ENCODE peak calls at places on chromosome 12, in six cellular contexts. Q is breast epithelium; Z is dorsolateral prefrontal cortex; R is neural progenitor cell; O is effector memory CD4-positive, alpha-beta T cell; A is AG04450. Y is an unnamed sample.

GRCh38 chr12:6154730-6155459 is 30.4 kb upstream of the VWF start:
- DNase-seq in O (no peak), A (no peak), Q (no peak), R (no peak), Z (no peak), Y (no peak)

GRCh38 chr12:91333966-91334365 is 151.3 kb upstream of the DCN start:
- DNase-seq in R (no peak), O (no peak), A (no peak), Z (no peak), Q (no peak), Y (no peak)

GRCh38 chr12:126998747-126999285 is 1268.2 kb upstream of the TMEM132C start:
- DNase-seq in Q (no peak), R (peak; percentile 87), O (no peak), A (no peak), Z (no peak), Y (no peak)

GRCh38 chr12:119589087-119589486 is 4.5 kb upstream of the TMEM233 start:
- DNase-seq in A (no peak), Z (no peak), R (no peak), O (no peak), Q (no peak), Y (no peak)

GRCh38 chr12:93766802-93767523 is 89.8 kb downstream of the CRADD start:
- DNase-seq in Z (no peak), A (no peak), Q (no peak), O (no peak), R (peak; percentile 20), Y (no peak)

GRCh38 chr12:32437095-32437515 is 37.7 kb downstream of the FGD4 start:
- DNase-seq in Q (no peak), O (no peak), R (no peak), A (peak; percentile 81), Z (no peak), Y (no peak)

GRCh38 chr12:124213606-124214347 is 81.1 kb upstream of the RFLNA start:
- DNase-seq in O (no peak), Q (no peak), R (peak; percentile 28), Z (no peak), A (no peak), Y (no peak)

GRCh38 chr12:89542912-89543592 is 17.2 kb upstream of the POC1B start:
- DNase-seq in Q (peak; percentile 59), R (peak; percentile 94), O (peak; percentile 21), Z (no peak), A (peak; percentile 52), Y (peak; percentile 78)

GRCh38 chr12:85823436-85824179 is 12.6 kb downstream of the RASSF9 start:
- DNase-seq in Q (no peak), Z (no peak), A (no peak), R (no peak), O (no peak), Y (no peak)

GRCh38 chr12:116141110-116141832 is 136.2 kb downstream of the MED13L start:
- DNase-seq in A (no peak), O (no peak), Z (no peak), R (no peak), Q (no peak), Y (no peak)

GRCh38 chr12:109016016-109016415 is 4.9 kb downstream of the SVOP start:
- DNase-seq in Z (no peak), Q (no peak), A (no peak), R (no peak), O (no peak), Y (no peak)

DNA sequence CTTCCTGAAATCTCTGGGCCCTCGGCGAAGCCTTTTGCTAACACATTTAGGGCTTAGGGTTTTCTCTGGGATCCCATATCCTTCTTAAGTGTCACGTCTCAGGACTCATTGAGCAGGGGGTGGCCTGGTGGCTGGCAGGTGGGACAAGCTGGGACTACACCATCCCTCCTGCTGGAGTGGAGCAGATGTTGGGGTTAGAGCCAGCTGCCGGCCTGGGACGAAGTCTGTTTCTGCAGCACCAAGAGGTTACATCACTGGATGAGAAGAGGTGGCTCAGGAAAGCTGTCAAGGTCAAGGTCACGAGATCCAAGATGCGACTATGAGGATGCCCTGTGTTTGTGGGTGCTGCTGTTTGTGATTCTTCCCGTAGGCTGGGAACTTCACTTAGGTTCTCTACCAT is 16.3 kb downstream of the SMCO2 start:
- DNase-seq in R (no peak), A (no peak), Q (no peak), Z (no peak), O (no peak), Y (no peak)
- H3K27me3 ChIP-seq in R (no peaks in the 10 kb centered on the region), A (no peaks in the 10 kb centered on the region), Q (no peaks in the 10 kb centered on the region), Z (no peaks in the 10 kb centered on the region), O (no peaks in the 10 kb centered on the region), Y (no peaks in the 10 kb centered on the region)

DNA sequence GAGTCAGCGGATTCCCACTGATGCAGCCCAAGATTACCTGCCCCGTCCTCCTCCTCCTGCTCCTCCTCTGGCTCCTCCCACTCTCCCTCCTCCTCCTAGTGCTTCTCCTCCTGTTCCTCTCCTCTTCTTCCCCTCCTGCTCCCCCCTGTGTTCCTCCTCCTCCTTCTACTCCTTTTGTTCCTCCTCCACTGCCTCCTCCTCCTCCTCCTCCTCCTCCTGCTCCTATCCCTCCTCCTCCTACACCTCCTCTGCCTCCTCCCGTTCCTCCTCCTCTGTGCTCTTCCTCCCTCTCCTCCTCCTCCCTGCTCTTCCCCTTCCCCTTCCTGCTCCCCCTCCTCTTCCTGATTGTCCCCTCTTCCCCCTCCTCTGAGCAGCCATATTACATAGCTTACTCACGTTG is 141.3 kb downstream of the CACNA1C start:
- DNase-seq in O (no peak), Z (no peak), A (no peak), R (no peak), Q (no peak), Y (no peak)
- H3K27ac ChIP-seq in O (no peak overlapping the region), Z (no peak overlapping the region), A (no peak overlapping the region), R (no peak overlapping the region), Q (no peak overlapping the region), Y (no peak overlapping the region)

GRCh38 chr12:47026291-47026690 is 53.1 kb upstream of the PCED1B start:
- DNase-seq in A (no peak), Z (no peak), O (no peak), R (no peak), Q (no peak), Y (no peak)

GRCh38 chr12:47029903-47030302 is 49.5 kb upstream of the PCED1B start:
- DNase-seq in A (no peak), Z (no peak), Q (no peak), O (no peak), R (no peak), Y (no peak)

GRCh38 chr12:47025798-47026197 is 53.6 kb upstream of the PCED1B start:
- DNase-seq in O (no peak), Q (no peak), A (no peak), R (no peak), Z (no peak), Y (no peak)

GRCh38 chr12:47028186-47028585 is 51.2 kb upstream of the PCED1B start:
- DNase-seq in O (no peak), Z (no peak), Q (no peak), R (no peak), A (no peak), Y (no peak)

DNA sequence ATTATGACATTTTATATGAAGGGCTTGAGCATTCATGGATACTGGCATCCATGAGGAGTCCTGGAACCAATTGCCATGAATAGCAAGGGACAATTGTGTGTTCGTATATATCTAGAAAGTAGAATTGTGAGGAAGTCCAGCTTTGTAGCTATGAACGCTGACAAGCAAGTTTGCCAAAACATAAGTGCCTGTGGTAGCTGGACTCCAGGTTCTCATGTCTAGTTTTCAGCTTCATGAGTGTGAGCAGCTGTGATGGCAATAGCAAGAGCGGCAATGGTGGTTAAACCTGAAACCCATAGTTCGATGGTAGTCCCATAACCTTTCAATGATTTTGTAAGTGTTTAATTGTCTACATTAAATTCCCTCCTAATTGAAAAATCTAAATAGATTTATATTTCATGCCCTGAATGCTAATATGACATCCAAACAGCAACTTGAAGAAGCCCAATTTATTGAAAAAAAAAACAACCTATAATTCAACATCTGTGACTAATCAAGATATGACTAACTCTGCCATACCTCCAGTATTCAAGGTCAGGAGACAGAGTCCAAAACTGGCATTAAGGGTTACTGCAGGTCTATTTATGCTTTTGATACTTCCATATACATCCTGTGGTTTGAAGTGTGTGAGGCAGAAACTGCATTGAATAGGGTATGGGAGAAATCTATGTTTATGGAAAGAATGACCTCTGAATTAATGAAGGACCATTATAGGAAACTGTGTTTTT is 50.3 kb upstream of the PCED1B start:
- DNase-seq in R (no peak), Q (no peak), O (no peak), Z (no peak), A (no peak), Y (no peak)
- H3K27me3 ChIP-seq in R (no peaks in the 10 kb centered on the region), Q (no peaks in the 10 kb centered on the region), O (no peaks in the 10 kb centered on the region), Z (no peaks in the 10 kb centered on the region), A (no peaks in the 10 kb centered on the region), Y (no peaks in the 10 kb centered on the region)

GRCh38 chr12:111068281-111068680 is 147.9 kb upstream of the MYL2 start:
- DNase-seq in Q (no peak), Z (no peak), O (peak; percentile 8), R (peak; percentile 41), A (no peak), Y (no peak)
- H3K27ac ChIP-seq in Q (no peak overlapping the region), Z (no peak overlapping the region), O (no peak overlapping the region), R (no peak overlapping the region), A (no peak overlapping the region), Y (no peak overlapping the region)

GRCh38 chr12:114397978-114398881 is 7.7 kb downstream of the TBX5 start:
- DNase-seq in Q (no peak), Z (no peak), O (no peak), A (no peak), R (peak; percentile 40), Y (no peak)
- H3K27me3 ChIP-seq in Q (peaks cover 93% of the 10 kb centered on the region), Z (peaks cover 100% of the 10 kb centered on the region), O (peaks cover 45% of the 10 kb centered on the region), A (no peaks in the 10 kb centered on the region), R (peaks cover 100% of the 10 kb centered on the region), Y (peaks cover 94% of the 10 kb centered on the region)

DNA sequence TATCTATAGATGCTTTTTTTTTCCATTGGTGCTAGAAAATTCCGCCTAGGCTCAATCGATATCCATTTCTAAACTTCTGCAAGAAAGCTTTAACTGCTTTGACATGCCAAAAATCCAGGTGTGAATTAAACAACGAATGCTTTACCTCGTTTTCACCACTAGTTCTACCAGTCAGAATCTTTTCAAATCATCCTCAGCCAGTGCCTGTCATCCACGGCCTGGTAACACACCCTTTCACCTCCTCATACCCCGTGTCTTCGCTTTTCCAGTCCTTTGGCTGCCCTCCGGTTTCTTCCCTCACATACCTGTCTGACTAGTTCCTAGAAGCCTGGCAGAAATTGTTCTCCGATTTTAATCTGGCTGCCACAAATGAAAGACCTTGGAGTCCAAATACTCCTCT is 1.4 kb upstream of the PHC1 start:
- DNase-seq in Q (peak; percentile 68), Z (no peak), R (peak; percentile 42), A (no peak), O (no peak), Y (no peak)
- H3K27ac ChIP-seq in Q (peak overlapping the region; percentile 89), Z (peak overlapping the region; percentile 74), R (peak overlapping the region; percentile 91), A (no peak overlapping the region), O (peak overlapping the region; percentile 47), Y (peak overlapping the region; percentile 93)

GRCh38 chr12:94874086-94874985 is 129.2 kb downstream of the NDUFA12 start:
- DNase-seq in O (no peak), Z (no peak), Q (no peak), A (no peak), R (peak; percentile 18), Y (no peak)
- H3K27me3 ChIP-seq in O (peaks cover 32% of the 10 kb centered on the region), Z (peaks cover 39% of the 10 kb centered on the region), Q (peaks cover 24% of the 10 kb centered on the region), A (peaks cover 49% of the 10 kb centered on the region), R (peaks cover 79% of the 10 kb centered on the region), Y (peaks cover 18% of the 10 kb centered on the region)

GRCh38 chr12:121830134-121830533 is 26.3 kb downstream of the SETD1B start:
- DNase-seq in Z (no peak), Q (no peak), A (no peak), O (no peak), R (no peak), Y (no peak)
- H3K27ac ChIP-seq in Z (no peak overlapping the region), Q (no peak overlapping the region), A (no peak overlapping the region), O (no peak overlapping the region), R (no peak overlapping the region), Y (no peak overlapping the region)

GRCh38 chr12:65740873-65741600 is 83.2 kb upstream of the HMGA2 start:
- DNase-seq in A (no peak), Z (no peak), O (no peak), R (peak; percentile 92), Q (peak; percentile 27), Y (no peak)
- H3K27me3 ChIP-seq in A (no peaks in the 10 kb centered on the region), Z (peaks cover 20% of the 10 kb centered on the region), O (no peaks in the 10 kb centered on the region), R (peaks cover 27% of the 10 kb centered on the region), Q (peaks cover 17% of the 10 kb centered on the region), Y (no peaks in the 10 kb centered on the region)

Y was measured in iPS DF 6.9.